ENCODE peak calls at places on chromosomes 7 and 10, in six cellular contexts. F is ovary, P is Peyer's patch, E is GM12878, U is cardiac muscle cell, G is A673. L is an unnamed sample. For H3K9me3, the result is how much of the 10 kb centered on the place peaks cover.

GRCh38 chr7:148478551-148478950 is 112.0 kb upstream of the C7orf33 start:
- DNase-seq in P (no peak), E (no peak), F (no peak), U (no peak), G (no peak), L (no peak)

GRCh38 chr7:25950488-25951413 is 201.2 kb upstream of the NFE2L3 start:
- DNase-seq in G (peak), F (peak), P (peak), E (peak), U (peak), L (peak)

GRCh38 chr10:127996586-127996985 is 89.7 kb downstream of the PTPRE start:
- DNase-seq in U (peak), E (no peak), P (no peak), F (no peak), G (no peak), L (no peak)

GRCh38 chr7:82194011-82194410 is 249.6 kb downstream of the CACNA2D1 start:
- DNase-seq in E (no peak), P (no peak), F (no peak), G (no peak), U (no peak), L (no peak)

GRCh38 chr10:122186822-122187810 is 84.0 kb upstream of the BTBD16 start:
- DNase-seq in P (no peak), U (no peak), E (no peak), G (peak), F (no peak), L (no peak)

GRCh38 chr7:75905785-75906604 is 9.0 kb upstream of the POR start:
- DNase-seq in U (no peak), E (no peak), F (peak), P (no peak), G (peak), L (no peak)

GRCh38 chr7:93574646-93575554 is at the start of gene CALCR:
- DNase-seq in P (no peak), G (peak), U (peak), F (no peak), E (no peak), L (no peak)

GRCh38 chr10:50992356-50992866 is 81.9 kb upstream of the PRKG1 start:
- DNase-seq in U (no peak), F (no peak), P (no peak), G (no peak), E (no peak), L (no peak)

GRCh38 chr10:43202224-43202656 is 64.0 kb downstream of the CSGALNACT2 start:
- DNase-seq in P (peak), F (no peak), U (peak), G (peak), E (no peak), L (peak)

GRCh38 chr7:83289396-83289993 is 126.8 kb upstream of the PCLO start:
- DNase-seq in U (no peak), P (no peak), E (no peak), G (peak), F (no peak), L (no peak)

GRCh38 chr7:141484907-141485306 is 66.3 kb upstream of the AGK start:
- DNase-seq in F (no peak), U (no peak), G (no peak), P (no peak), E (no peak), L (no peak)

GRCh38 chr7:63998549-63998948 is at the start of gene ZNF722:
- DNase-seq in P (no peak), U (no peak), G (no peak), E (no peak), F (no peak), L (no peak)
- H3K9me3 ChIP-seq in P (under half), U (under half), G (under half), E (under half), F (under half), L (under half)

GRCh38 chr10:58956926-58957325 is 219.5 kb upstream of the PHYHIPL start:
- DNase-seq in U (no peak), G (no peak), P (no peak), F (no peak), E (no peak), L (no peak)
- H3K27ac ChIP-seq in U (no peak), G (no peak), P (no peak), F (no peak), E (no peak), L (no peak)

GRCh38 chr10:132880148-132880981 is 62.0 kb downstream of the CFAP46 start:
- DNase-seq in U (no peak), E (no peak), G (no peak), P (no peak), F (peak), L (no peak)
- H3K9me3 ChIP-seq in U (under half), E (under half), G (under half), P (under half), F (under half), L (under half)

GRCh38 chr10:124464028-124464751 is 2.6 kb downstream of the LHPP start:
- DNase-seq in E (no peak), P (no peak), G (no peak), F (no peak), U (peak), L (no peak)
- H3K27ac ChIP-seq in E (no peak), P (no peak), G (no peak), F (no peak), U (peak), L (no peak)

GRCh38 chr7:155536451-155536850 is 9.9 kb downstream of the CNPY1 start:
- DNase-seq in E (no peak), P (no peak), U (no peak), G (no peak), F (no peak), L (no peak)
- H3K9me3 ChIP-seq in E (under half), P (under half), U (under half), G (under half), F (under half), L (under half)

GRCh38 chr7:47574473-47575328 is 7.2 kb downstream of the TNS3 start:
- DNase-seq in F (no peak), E (peak), U (no peak), G (no peak), P (peak), L (no peak)

GRCh38 chr7:47576031-47576908 is 5.6 kb downstream of the TNS3 start:
- DNase-seq in E (no peak), G (no peak), U (no peak), F (peak), P (peak), L (no peak)

GRCh38 chr7:47578581-47579270 is 3.2 kb downstream of the TNS3 start:
- DNase-seq in G (no peak), P (peak), U (no peak), E (no peak), F (peak), L (no peak)

GRCh38 chr7:47577351-47577919 is 4.5 kb downstream of the TNS3 start:
- DNase-seq in G (no peak), U (no peak), E (no peak), P (no peak), F (peak), L (no peak)

GRCh38 chr7:47576909-47577255 is 5.0 kb downstream of the TNS3 start:
- DNase-seq in G (no peak), P (no peak), U (no peak), F (no peak), E (no peak), L (no peak)
- H3K27ac ChIP-seq in G (no peak), P (peak), U (no peak), F (peak), E (no peak), L (no peak)

DNA sequence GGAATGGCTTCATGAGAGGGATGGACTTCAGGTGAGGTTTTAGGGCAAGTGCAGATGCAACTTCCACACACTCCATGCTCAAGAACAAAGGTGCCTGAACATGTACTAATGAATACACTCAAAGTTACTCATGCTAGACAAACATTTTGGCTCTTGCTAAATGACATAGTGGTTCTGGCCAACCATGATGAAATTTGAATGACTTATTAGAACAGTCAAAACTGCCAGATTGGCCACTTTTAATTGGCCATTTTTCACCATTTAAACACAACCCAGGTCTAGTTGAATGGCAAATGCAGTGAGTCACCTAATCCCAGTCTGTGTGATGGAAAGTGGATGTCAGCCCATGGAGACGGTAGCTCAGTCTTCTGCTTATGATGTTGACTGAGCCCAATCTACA is 4.9 kb upstream of the PTPRN2 start:
- DNase-seq in G (no peak), E (no peak), P (no peak), U (no peak), F (no peak), L (no peak)
- H3K9me3 ChIP-seq in G (under half), E (under half), P (under half), U (under half), F (under half), L (under half)

GRCh38 chr10:30185916-30186315 is 126.5 kb upstream of the JCAD start:
- DNase-seq in F (no peak), G (no peak), U (no peak), P (no peak), E (no peak), L (no peak)
- H3K27ac ChIP-seq in F (no peak), G (no peak), U (no peak), P (no peak), E (no peak), L (no peak)

GRCh38 chr7:157461805-157462771 is 125.3 kb downstream of the DNAJB6 start:
- DNase-seq in F (no peak), P (no peak), G (no peak), E (no peak), U (no peak), L (no peak)

GRCh38 chr7:157464971-157465481 is 128.2 kb downstream of the DNAJB6 start:
- DNase-seq in G (no peak), F (no peak), P (no peak), U (no peak), E (no peak), L (no peak)

GRCh38 chr7:157462840-157463239 is 126.0 kb downstream of the DNAJB6 start:
- DNase-seq in P (no peak), F (no peak), E (no peak), G (no peak), U (no peak), L (no peak)

GRCh38 chr7:157464111-157464970 is 127.5 kb downstream of the DNAJB6 start:
- DNase-seq in F (no peak), P (no peak), E (no peak), U (no peak), G (peak), L (no peak)

DNA sequence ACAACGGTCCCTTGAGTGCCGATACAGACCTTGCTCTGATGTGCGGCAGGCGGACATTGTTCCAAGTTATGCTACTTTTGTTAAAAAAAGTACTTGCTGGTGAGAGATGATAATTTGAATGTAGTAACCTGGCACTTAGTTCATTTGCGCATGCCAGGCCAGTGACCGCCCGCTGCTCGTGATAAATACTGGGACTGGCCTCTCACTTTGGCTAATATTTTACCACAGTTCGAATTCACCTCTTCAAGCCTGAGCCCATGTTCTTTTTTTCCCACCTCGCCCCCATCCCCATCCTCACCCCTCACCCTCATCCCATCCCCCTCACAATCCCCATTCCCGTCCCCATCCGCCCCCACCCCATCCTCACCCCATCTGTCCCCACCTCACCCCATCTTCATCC is 126.4 kb downstream of the DNAJB6 start:
- DNase-seq in P (no peak), U (no peak), G (no peak), F (no peak), E (no peak), L (no peak)
- H3K9me3 ChIP-seq in P (under half), U (under half), G (under half), F (under half), E (under half), L (under half)

L was measured in CD4-positive, alpha-beta memory T cell.